ENCODE peak calls at places on chromosomes 1 and 21, in five cellular contexts. One of them, this sample, is unnamed. For H3K36me3 and H3K4me1, the result is how much of the 10 kb centered on the place peaks cover.

GRCh38 chr1:212037900-212038299 is 2.4 kb downstream of the DTL start:
- DNase-seq in sigmoid colon: no peak
- DNase-seq in pancreas: no peak
- DNase-seq in MM.1S: no peak
- DNase-seq in mucosa of descending colon: no peak
- DNase-seq in this sample: no peak

GRCh38 chr1:228403231-228403631 is 3.4 kb downstream of the TRIM11 start:
- DNase-seq in sigmoid colon: no peak
- DNase-seq in pancreas: no peak
- DNase-seq in MM.1S: no peak
- DNase-seq in mucosa of descending colon: no peak
- DNase-seq in this sample: no peak

GRCh38 chr1:29356663-29357062 is 120.3 kb downstream of the PTPRU start:
- DNase-seq in sigmoid colon: no peak
- DNase-seq in pancreas: no peak
- DNase-seq in MM.1S: no peak
- DNase-seq in mucosa of descending colon: peak
- DNase-seq in this sample: no peak

GRCh38 chr1:95742591-95743089 is 508.6 kb downstream of the RWDD3 start:
- DNase-seq in sigmoid colon: no peak
- DNase-seq in pancreas: no peak
- DNase-seq in MM.1S: peak
- DNase-seq in mucosa of descending colon: no peak
- DNase-seq in this sample: no peak

GRCh38 chr1:51463561-51463960 is 55.5 kb downstream of the EPS15 start:
- DNase-seq in sigmoid colon: no peak
- DNase-seq in pancreas: no peak
- DNase-seq in MM.1S: no peak
- DNase-seq in mucosa of descending colon: no peak
- DNase-seq in this sample: no peak

GRCh38 chr1:197951617-197952175 is 34.5 kb downstream of the LHX9 start:
- DNase-seq in sigmoid colon: no peak
- DNase-seq in pancreas: no peak
- DNase-seq in MM.1S: no peak
- DNase-seq in mucosa of descending colon: no peak
- DNase-seq in this sample: no peak

GRCh38 chr21:45393021-45393420 is 11.9 kb upstream of the COL18A1 start:
- DNase-seq in sigmoid colon: peak
- DNase-seq in pancreas: peak
- DNase-seq in MM.1S: no peak
- DNase-seq in mucosa of descending colon: no peak
- DNase-seq in this sample: no peak

GRCh38 chr21:26842976-26843911 is 2.0 kb downstream of the ADAMTS1 start:
- DNase-seq in sigmoid colon: peak
- DNase-seq in pancreas: peak
- DNase-seq in MM.1S: peak
- DNase-seq in mucosa of descending colon: peak
- DNase-seq in this sample: peak

GRCh38 chr1:83418558-83418957 is 580.4 kb downstream of the TTLL7 start:
- DNase-seq in sigmoid colon: no peak
- DNase-seq in pancreas: no peak
- DNase-seq in MM.1S: no peak
- DNase-seq in mucosa of descending colon: no peak
- DNase-seq in this sample: no peak

GRCh38 chr1:63632110-63632509 is 38.9 kb downstream of the PGM1 start:
- DNase-seq in sigmoid colon: no peak
- DNase-seq in pancreas: no peak
- DNase-seq in MM.1S: no peak
- DNase-seq in mucosa of descending colon: no peak
- DNase-seq in this sample: no peak
- H3K36me3 ChIP-seq in sigmoid colon: under half
- H3K36me3 ChIP-seq in pancreas: under half
- H3K36me3 ChIP-seq in MM.1S: under half
- H3K36me3 ChIP-seq in mucosa of descending colon: under half
- H3K36me3 ChIP-seq in this sample: under half

DNA sequence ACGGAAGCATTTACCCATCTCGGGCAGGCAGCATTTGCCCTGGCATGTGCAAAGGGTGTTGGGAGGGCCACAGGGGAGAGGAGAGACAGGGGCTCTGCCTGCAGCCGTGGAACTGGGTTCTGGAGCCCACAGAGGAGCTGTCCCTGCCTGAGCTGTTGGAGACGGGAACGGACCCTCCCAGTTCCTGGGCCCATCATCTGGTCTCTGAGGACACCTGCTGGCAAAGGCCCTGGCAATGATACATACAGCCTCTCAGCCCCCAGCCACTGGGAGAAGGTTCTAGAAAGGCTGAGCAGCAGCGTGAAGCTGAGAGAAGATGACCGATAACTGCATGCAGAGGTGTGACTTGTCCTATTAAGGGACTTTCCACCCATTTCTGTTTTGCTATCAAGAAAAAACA is 31.4 kb downstream of the FAAP20 start:
- DNase-seq in sigmoid colon: no peak
- DNase-seq in pancreas: no peak
- DNase-seq in MM.1S: no peak
- DNase-seq in mucosa of descending colon: no peak
- DNase-seq in this sample: no peak
- TF ChIP-seq CTCF in sigmoid colon: no peak
- TF ChIP-seq CTCF in pancreas: no peak
- TF ChIP-seq CTCF in MM.1S: no peak
- TF ChIP-seq CTCF in mucosa of descending colon: no peak
- TF ChIP-seq CTCF in this sample: no peak

GRCh38 chr1:5882367-5883128 is 109.7 kb downstream of the NPHP4 start:
- DNase-seq in sigmoid colon: no peak
- DNase-seq in pancreas: no peak
- DNase-seq in MM.1S: no peak
- DNase-seq in mucosa of descending colon: no peak
- DNase-seq in this sample: no peak

GRCh38 chr1:5878938-5879337 is 113.3 kb downstream of the NPHP4 start:
- DNase-seq in sigmoid colon: no peak
- DNase-seq in pancreas: no peak
- DNase-seq in MM.1S: no peak
- DNase-seq in mucosa of descending colon: no peak
- DNase-seq in this sample: no peak

GRCh38 chr1:5881526-5882222 is 110.6 kb downstream of the NPHP4 start:
- DNase-seq in sigmoid colon: no peak
- DNase-seq in pancreas: no peak
- DNase-seq in MM.1S: no peak
- DNase-seq in mucosa of descending colon: no peak
- DNase-seq in this sample: no peak

GRCh38 chr1:5879421-5879820 is 112.8 kb downstream of the NPHP4 start:
- DNase-seq in sigmoid colon: no peak
- DNase-seq in pancreas: no peak
- DNase-seq in MM.1S: no peak
- DNase-seq in mucosa of descending colon: no peak
- DNase-seq in this sample: no peak

GRCh38 chr1:5880630-5881405 is 111.4 kb downstream of the NPHP4 start:
- DNase-seq in sigmoid colon: no peak
- DNase-seq in pancreas: no peak
- DNase-seq in MM.1S: no peak
- DNase-seq in mucosa of descending colon: no peak
- DNase-seq in this sample: no peak
- H3K4me1 ChIP-seq in sigmoid colon: under half
- H3K4me1 ChIP-seq in pancreas: under half
- H3K4me1 ChIP-seq in MM.1S: under half
- H3K4me1 ChIP-seq in mucosa of descending colon: under half
- H3K4me1 ChIP-seq in this sample: under half

GRCh38 chr1:43165765-43166164 is 6.3 kb downstream of the EBNA1BP2 start:
- DNase-seq in sigmoid colon: no peak
- DNase-seq in pancreas: no peak
- DNase-seq in MM.1S: no peak
- DNase-seq in mucosa of descending colon: no peak
- DNase-seq in this sample: no peak
- H3K36me3 ChIP-seq in sigmoid colon: under half
- H3K36me3 ChIP-seq in pancreas: half or more
- H3K36me3 ChIP-seq in MM.1S: under half
- H3K36me3 ChIP-seq in mucosa of descending colon: under half
- H3K36me3 ChIP-seq in this sample: under half

GRCh38 chr1:94529416-94529815 is 12.1 kb downstream of the F3 start:
- DNase-seq in sigmoid colon: no peak
- DNase-seq in pancreas: no peak
- DNase-seq in MM.1S: no peak
- DNase-seq in mucosa of descending colon: no peak
- DNase-seq in this sample: no peak

GRCh38 chr1:94527447-94528031 is 14.0 kb downstream of the F3 start:
- DNase-seq in sigmoid colon: no peak
- DNase-seq in pancreas: no peak
- DNase-seq in MM.1S: no peak
- DNase-seq in mucosa of descending colon: peak
- DNase-seq in this sample: no peak

GRCh38 chr1:94528826-94529225 is 12.7 kb downstream of the F3 start:
- DNase-seq in sigmoid colon: no peak
- DNase-seq in pancreas: no peak
- DNase-seq in MM.1S: no peak
- DNase-seq in mucosa of descending colon: no peak
- DNase-seq in this sample: no peak

GRCh38 chr1:94526581-94526980 is 15.0 kb downstream of the F3 start:
- DNase-seq in sigmoid colon: no peak
- DNase-seq in pancreas: no peak
- DNase-seq in MM.1S: no peak
- DNase-seq in mucosa of descending colon: no peak
- DNase-seq in this sample: no peak

GRCh38 chr1:94528271-94528670 is 13.3 kb downstream of the F3 start:
- DNase-seq in sigmoid colon: no peak
- DNase-seq in pancreas: no peak
- DNase-seq in MM.1S: no peak
- DNase-seq in mucosa of descending colon: no peak
- DNase-seq in this sample: no peak
- TF ChIP-seq CTCF in sigmoid colon: no peak
- TF ChIP-seq CTCF in pancreas: no peak
- TF ChIP-seq CTCF in MM.1S: no peak
- TF ChIP-seq CTCF in mucosa of descending colon: no peak
- TF ChIP-seq CTCF in this sample: no peak

GRCh38 chr1:31031330-31032143 is 34.0 kb downstream of the PUM1 start:
- DNase-seq in sigmoid colon: no peak
- DNase-seq in pancreas: no peak
- DNase-seq in MM.1S: no peak
- DNase-seq in mucosa of descending colon: no peak
- DNase-seq in this sample: no peak
- H3K4me1 ChIP-seq in sigmoid colon: half or more
- H3K4me1 ChIP-seq in pancreas: under half
- H3K4me1 ChIP-seq in MM.1S: under half
- H3K4me1 ChIP-seq in mucosa of descending colon: under half
- H3K4me1 ChIP-seq in this sample: under half

This sample was measured in thoracic aorta.